ENCODE peak calls at places on chromosomes 6 and 20, in six cellular contexts. One of them, this sample, is unnamed.

GRCh38 chr20:58645277-58645968 is 5.7 kb upstream of the STX16 start:
- DNase-seq in thoracic aorta: no peak
- DNase-seq in left ventricle myocardium inferior: no peak
- DNase-seq in right lobe of liver: peak
- DNase-seq in B cell: no peak
- DNase-seq in bronchial epithelial cell: peak
- DNase-seq in this sample: no peak

GRCh38 chr6:18545726-18546125 is 158.6 kb downstream of the RNF144B start:
- DNase-seq in thoracic aorta: no peak
- DNase-seq in right lobe of liver: no peak
- DNase-seq in left ventricle myocardium inferior: no peak
- DNase-seq in bronchial epithelial cell: peak
- DNase-seq in B cell: no peak
- DNase-seq in this sample: no peak

GRCh38 chr20:45999908-46000570 is 8.7 kb upstream of the MMP9 start:
- DNase-seq in bronchial epithelial cell: no peak
- DNase-seq in right lobe of liver: no peak
- DNase-seq in left ventricle myocardium inferior: no peak
- DNase-seq in thoracic aorta: no peak
- DNase-seq in B cell: no peak
- DNase-seq in this sample: no peak

GRCh38 chr6:139582956-139583355 is 208.5 kb upstream of the CITED2 start:
- DNase-seq in left ventricle myocardium inferior: no peak
- DNase-seq in bronchial epithelial cell: no peak
- DNase-seq in B cell: no peak
- DNase-seq in thoracic aorta: no peak
- DNase-seq in right lobe of liver: no peak
- DNase-seq in this sample: no peak

GRCh38 chr6:52297433-52297832 is 12.9 kb upstream of the MCM3 start:
- DNase-seq in right lobe of liver: no peak
- DNase-seq in left ventricle myocardium inferior: no peak
- DNase-seq in B cell: no peak
- DNase-seq in bronchial epithelial cell: no peak
- DNase-seq in thoracic aorta: no peak
- DNase-seq in this sample: no peak

GRCh38 chr20:25860531-25861150 is 164.0 kb upstream of the ZNF337 start:
- DNase-seq in right lobe of liver: peak
- DNase-seq in thoracic aorta: no peak
- DNase-seq in B cell: no peak
- DNase-seq in bronchial epithelial cell: no peak
- DNase-seq in left ventricle myocardium inferior: no peak
- DNase-seq in this sample: no peak

GRCh38 chr6:24902782-24903181 is 33.0 kb downstream of the RIPOR2 start:
- DNase-seq in bronchial epithelial cell: peak
- DNase-seq in thoracic aorta: no peak
- DNase-seq in left ventricle myocardium inferior: no peak
- DNase-seq in right lobe of liver: no peak
- DNase-seq in B cell: no peak
- DNase-seq in this sample: no peak

GRCh38 chr20:16378712-16379111 is 194.5 kb downstream of the KIF16B start:
- DNase-seq in bronchial epithelial cell: no peak
- DNase-seq in left ventricle myocardium inferior: no peak
- DNase-seq in right lobe of liver: no peak
- DNase-seq in thoracic aorta: no peak
- DNase-seq in B cell: no peak
- DNase-seq in this sample: no peak

GRCh38 chr6:129672883-129673631 is 36.9 kb downstream of the ARHGAP18 start:
- DNase-seq in right lobe of liver: no peak
- DNase-seq in bronchial epithelial cell: peak
- DNase-seq in left ventricle myocardium inferior: no peak
- DNase-seq in thoracic aorta: no peak
- DNase-seq in B cell: no peak
- DNase-seq in this sample: no peak

GRCh38 chr20:401682-402495 is 6.2 kb upstream of the RBCK1 start:
- DNase-seq in B cell: no peak
- DNase-seq in right lobe of liver: peak
- DNase-seq in bronchial epithelial cell: peak
- DNase-seq in thoracic aorta: no peak
- DNase-seq in left ventricle myocardium inferior: no peak
- DNase-seq in this sample: no peak

GRCh38 chr6:41626917-41627316 is 11.4 kb upstream of the MDFI start:
- DNase-seq in right lobe of liver: no peak
- DNase-seq in B cell: no peak
- DNase-seq in thoracic aorta: no peak
- DNase-seq in left ventricle myocardium inferior: no peak
- DNase-seq in bronchial epithelial cell: peak
- DNase-seq in this sample: no peak

GRCh38 chr6:158763440-158764187 is 55.6 kb downstream of the EZR start:
- DNase-seq in left ventricle myocardium inferior: no peak
- DNase-seq in thoracic aorta: no peak
- DNase-seq in bronchial epithelial cell: no peak
- DNase-seq in right lobe of liver: no peak
- DNase-seq in B cell: no peak
- DNase-seq in this sample: no peak

GRCh38 chr6:155523821-155524238 is 68.2 kb upstream of the NOX3 start:
- DNase-seq in left ventricle myocardium inferior: no peak
- DNase-seq in right lobe of liver: no peak
- DNase-seq in thoracic aorta: no peak
- DNase-seq in bronchial epithelial cell: no peak
- DNase-seq in B cell: no peak
- DNase-seq in this sample: no peak

GRCh38 chr20:12171927-12172581 is 254.4 kb downstream of the BTBD3 start:
- DNase-seq in right lobe of liver: no peak
- DNase-seq in B cell: no peak
- DNase-seq in thoracic aorta: no peak
- DNase-seq in bronchial epithelial cell: no peak
- DNase-seq in left ventricle myocardium inferior: no peak
- DNase-seq in this sample: no peak

GRCh38 chr6:138105880-138106664 is 1.1 kb downstream of the PERP start:
- DNase-seq in left ventricle myocardium inferior: no peak
- DNase-seq in bronchial epithelial cell: peak
- DNase-seq in thoracic aorta: no peak
- DNase-seq in right lobe of liver: no peak
- DNase-seq in B cell: peak
- DNase-seq in this sample: no peak

GRCh38 chr20:3658708-3659491 is 4.3 kb downstream of the GFRA4 start:
- DNase-seq in right lobe of liver: peak
- DNase-seq in left ventricle myocardium inferior: no peak
- DNase-seq in B cell: no peak
- DNase-seq in thoracic aorta: no peak
- DNase-seq in bronchial epithelial cell: peak
- DNase-seq in this sample: no peak

GRCh38 chr20:4740774-4741431 is 19.2 kb downstream of the PRND start:
- DNase-seq in right lobe of liver: peak
- DNase-seq in bronchial epithelial cell: peak
- DNase-seq in thoracic aorta: no peak
- DNase-seq in B cell: peak
- DNase-seq in left ventricle myocardium inferior: peak
- DNase-seq in this sample: peak

GRCh38 chr6:54681987-54682386 is 164.6 kb upstream of the FAM83B start:
- DNase-seq in right lobe of liver: no peak
- DNase-seq in left ventricle myocardium inferior: no peak
- DNase-seq in B cell: no peak
- DNase-seq in bronchial epithelial cell: peak
- DNase-seq in thoracic aorta: no peak
- DNase-seq in this sample: no peak

GRCh38 chr6:13635948-13636658 is 21.0 kb downstream of the NOL7 start:
- DNase-seq in thoracic aorta: no peak
- DNase-seq in right lobe of liver: no peak
- DNase-seq in left ventricle myocardium inferior: no peak
- DNase-seq in bronchial epithelial cell: peak
- DNase-seq in B cell: no peak
- DNase-seq in this sample: no peak

GRCh38 chr20:57372581-57373350 is 18.4 kb upstream of the RBM38 start:
- DNase-seq in bronchial epithelial cell: no peak
- DNase-seq in right lobe of liver: no peak
- DNase-seq in B cell: no peak
- DNase-seq in thoracic aorta: no peak
- DNase-seq in left ventricle myocardium inferior: no peak
- DNase-seq in this sample: no peak

GRCh38 chr6:154030646-154031045 is 8.4 kb upstream of the OPRM1 start:
- DNase-seq in left ventricle myocardium inferior: no peak
- DNase-seq in thoracic aorta: no peak
- DNase-seq in right lobe of liver: no peak
- DNase-seq in bronchial epithelial cell: no peak
- DNase-seq in B cell: no peak
- DNase-seq in this sample: no peak
- TF ChIP-seq CTCF in left ventricle myocardium inferior: no peak
- TF ChIP-seq CTCF in thoracic aorta: no peak
- TF ChIP-seq CTCF in right lobe of liver: no peak
- TF ChIP-seq CTCF in bronchial epithelial cell: no peak
- TF ChIP-seq CTCF in B cell: no peak
- TF ChIP-seq CTCF in this sample: no peak

GRCh38 chr6:26455357-26455970 is 2.3 kb upstream of the BTN2A1 start:
- DNase-seq in thoracic aorta: no peak
- DNase-seq in bronchial epithelial cell: peak
- DNase-seq in left ventricle myocardium inferior: no peak
- DNase-seq in right lobe of liver: no peak
- DNase-seq in B cell: no peak
- DNase-seq in this sample: no peak

GRCh38 chr6:26454641-26455040 is 3.1 kb upstream of the BTN2A1 start:
- DNase-seq in left ventricle myocardium inferior: no peak
- DNase-seq in B cell: no peak
- DNase-seq in bronchial epithelial cell: no peak
- DNase-seq in thoracic aorta: no peak
- DNase-seq in right lobe of liver: no peak
- DNase-seq in this sample: no peak

GRCh38 chr6:26457407-26457795 is 354 bp upstream of the BTN2A1 start:
- DNase-seq in left ventricle myocardium inferior: peak
- DNase-seq in thoracic aorta: no peak
- DNase-seq in right lobe of liver: peak
- DNase-seq in B cell: no peak
- DNase-seq in bronchial epithelial cell: no peak
- DNase-seq in this sample: no peak

GRCh38 chr6:26459023-26459810 is 1.5 kb downstream of the BTN2A1 start:
- DNase-seq in right lobe of liver: no peak
- DNase-seq in B cell: no peak
- DNase-seq in bronchial epithelial cell: no peak
- DNase-seq in left ventricle myocardium inferior: no peak
- DNase-seq in thoracic aorta: no peak
- DNase-seq in this sample: no peak

DNA sequence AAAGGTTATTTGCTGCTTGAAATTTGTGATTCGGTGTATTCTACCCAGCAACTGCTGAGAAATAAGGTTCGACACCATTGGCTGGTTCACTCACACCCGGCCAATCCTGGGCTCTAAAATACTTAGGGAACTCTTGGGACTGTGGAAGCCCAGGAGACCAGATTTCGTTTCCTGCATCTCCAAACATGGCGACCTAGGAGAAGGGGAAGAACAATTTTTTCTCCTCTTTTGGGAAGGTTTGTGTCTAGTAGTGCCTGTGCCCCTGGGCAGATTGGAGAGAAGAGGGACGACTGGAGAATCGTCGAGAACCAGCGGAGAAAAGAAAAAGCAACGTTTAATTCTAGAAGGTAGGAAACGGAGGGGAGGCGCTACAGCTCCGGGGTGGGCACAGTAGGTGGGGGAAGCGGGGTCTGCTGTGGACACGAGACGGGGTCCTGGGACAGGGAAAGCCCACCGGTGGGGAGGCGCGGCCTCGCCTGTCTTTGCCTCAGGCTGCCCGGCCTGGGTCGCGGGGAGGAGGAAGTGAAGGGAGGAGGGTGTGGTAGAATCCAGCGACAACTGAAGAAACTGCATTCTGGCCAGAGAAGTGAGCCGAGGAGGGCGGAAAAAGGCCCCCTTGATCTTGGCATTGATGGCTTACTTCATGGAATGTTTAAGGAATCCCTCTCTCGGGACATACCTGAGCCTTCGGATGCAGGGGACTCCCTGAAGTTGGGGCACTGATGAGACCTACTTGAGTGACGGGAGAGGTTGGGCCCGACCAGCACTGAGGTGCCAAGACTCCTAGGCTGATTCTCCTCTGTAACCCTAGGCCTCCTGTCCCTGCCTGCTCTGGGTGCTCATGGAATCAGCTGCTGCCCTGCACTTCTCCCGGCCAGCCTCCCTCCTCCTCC is at the start of gene BTN2A1:
- DNase-seq in thoracic aorta: peak
- DNase-seq in left ventricle myocardium inferior: peak
- DNase-seq in bronchial epithelial cell: peak
- DNase-seq in B cell: peak
- DNase-seq in right lobe of liver: peak
- DNase-seq in this sample: peak
- TF ChIP-seq CTCF in thoracic aorta: no peak
- TF ChIP-seq CTCF in left ventricle myocardium inferior: no peak
- TF ChIP-seq CTCF in bronchial epithelial cell: no peak
- TF ChIP-seq CTCF in B cell: no peak
- TF ChIP-seq CTCF in right lobe of liver: no peak
- TF ChIP-seq CTCF in this sample: no peak

DNA sequence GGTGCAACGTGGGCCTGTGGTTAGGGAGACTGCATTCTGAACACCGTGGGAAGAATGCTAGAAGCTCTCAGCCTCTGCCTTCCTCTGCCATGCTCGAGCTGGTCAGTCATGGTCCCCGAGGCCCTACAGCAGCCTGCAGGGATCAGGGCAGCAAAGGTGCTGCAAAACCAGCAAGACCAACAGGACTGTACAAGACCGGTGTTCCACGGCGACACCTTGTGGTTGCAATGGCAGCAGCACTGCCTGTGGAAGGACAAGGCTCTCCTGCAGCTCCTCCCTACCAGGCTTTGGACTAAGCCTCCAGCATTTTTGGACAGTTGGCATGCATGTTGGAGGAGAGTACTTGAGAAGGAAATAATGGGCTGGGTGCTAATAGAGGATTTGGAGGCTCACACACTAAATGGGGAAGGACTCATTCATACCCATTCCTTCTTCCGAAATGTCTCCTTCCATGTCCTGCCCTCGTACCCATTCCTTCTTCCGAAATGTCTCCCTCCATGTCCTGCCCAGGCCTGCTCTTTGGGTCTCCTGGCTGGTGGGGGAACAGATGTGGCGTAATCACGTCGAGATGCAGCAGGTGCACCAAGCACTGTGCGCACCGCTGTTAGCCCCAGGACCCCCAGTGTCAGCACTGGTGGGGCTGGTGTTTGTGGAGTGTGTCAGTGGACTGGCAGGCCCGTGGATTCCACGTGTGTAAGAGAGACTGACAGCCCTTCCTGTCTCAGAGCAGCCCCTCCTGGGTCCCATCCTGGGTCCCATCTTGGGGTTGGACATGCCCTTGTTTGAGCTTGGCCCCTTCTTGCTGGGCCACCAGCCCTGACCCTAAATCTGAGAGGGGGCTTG is 18.6 kb upstream of the MYT1 start:
- DNase-seq in right lobe of liver: peak
- DNase-seq in left ventricle myocardium inferior: no peak
- DNase-seq in B cell: no peak
- DNase-seq in bronchial epithelial cell: no peak
- DNase-seq in thoracic aorta: no peak
- DNase-seq in this sample: no peak
- TF ChIP-seq CTCF in right lobe of liver: no peak
- TF ChIP-seq CTCF in left ventricle myocardium inferior: no peak
- TF ChIP-seq CTCF in B cell: no peak
- TF ChIP-seq CTCF in bronchial epithelial cell: no peak
- TF ChIP-seq CTCF in thoracic aorta: no peak
- TF ChIP-seq CTCF in this sample: no peak

DNA sequence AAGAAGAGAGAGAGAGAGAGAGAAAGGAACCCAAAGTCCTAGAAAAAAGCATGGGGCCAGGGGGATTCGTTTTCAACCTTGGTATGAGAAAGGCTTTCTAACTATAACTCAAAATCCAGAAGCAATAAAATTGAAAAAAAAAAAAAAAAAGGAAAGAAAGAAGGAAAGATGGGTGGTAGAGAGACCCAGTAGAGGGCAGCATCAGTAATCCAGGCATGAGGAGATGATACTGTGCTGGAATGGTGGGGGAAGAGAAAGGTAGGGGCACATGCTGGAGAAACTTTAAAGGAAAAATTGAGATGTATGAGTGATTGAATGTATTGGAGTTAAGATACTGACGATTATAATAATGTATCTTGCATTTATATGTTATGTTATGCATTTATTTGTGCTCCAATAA is 1040.7 kb upstream of the FLRT3 start:
- DNase-seq in left ventricle myocardium inferior: no peak
- DNase-seq in B cell: no peak
- DNase-seq in right lobe of liver: no peak
- DNase-seq in thoracic aorta: no peak
- DNase-seq in bronchial epithelial cell: no peak
- DNase-seq in this sample: no peak
- TF ChIP-seq CTCF in left ventricle myocardium inferior: no peak
- TF ChIP-seq CTCF in B cell: no peak
- TF ChIP-seq CTCF in right lobe of liver: no peak
- TF ChIP-seq CTCF in thoracic aorta: no peak
- TF ChIP-seq CTCF in bronchial epithelial cell: no peak
- TF ChIP-seq CTCF in this sample: no peak

This sample was measured in omental fat pad.